ENCODE peak calls at places on chromosomes 6 and 20, in five cellular contexts. O is AG09309; P is fibroblast of mammary gland; S is H7; Z is naive thymus-derived CD4-positive, alpha-beta T cell. T is an unnamed sample.

GRCh38 chr6:101013612-101014195 is 132.6 kb upstream of the ASCC3 start:
- DNase-seq in O (no peak), P (peak; percentile 2), S (no peak), Z (no peak), T (peak; percentile 33)

GRCh38 chr20:37327748-37328147 is 18.2 kb upstream of the SRC start:
- DNase-seq in O (peak; percentile 79), P (peak; percentile 96), S (no peak), Z (no peak), T (no peak)

GRCh38 chr6:139743629-139744028 is 369.2 kb upstream of the CITED2 start:
- DNase-seq in O (peak; percentile 88), P (peak; percentile 95), S (no peak), Z (no peak), T (peak; percentile 96)

GRCh38 chr20:17662333-17663039 is 19.6 kb downstream of the RRBP1 start:
- DNase-seq in O (no peak), P (peak; percentile 98), S (no peak), Z (no peak), T (no peak)

GRCh38 chr6:122778334-122778733 is 1.2 kb upstream of the FABP7 start:
- DNase-seq in O (no peak), P (no peak), S (no peak), Z (no peak), T (no peak)

GRCh38 chr6:75842191-75842590 is 93.2 kb downstream of the MYO6 start:
- DNase-seq in O (no peak), P (no peak), S (no peak), Z (no peak), T (no peak)

GRCh38 chr20:39751557-39752137 is 789.5 kb downstream of the DHX35 start:
- DNase-seq in O (no peak), P (no peak), S (no peak), Z (no peak), T (no peak)

GRCh38 chr6:259901-260508 is 32.3 kb upstream of the DUSP22 start:
- DNase-seq in O (no peak), P (no peak), S (no peak), Z (no peak), T (no peak)

GRCh38 chr20:11205769-11206362 is 532.1 kb upstream of the JAG1 start:
- DNase-seq in O (no peak), P (no peak), S (no peak), Z (no peak), T (no peak)

GRCh38 chr6:47302043-47302442 is 7.7 kb downstream of the TNFRSF21 start:
- DNase-seq in O (no peak), P (no peak), S (no peak), Z (no peak), T (no peak)

GRCh38 chr20:37651932-37652331 is 41.9 kb upstream of the CTNNBL1 start:
- DNase-seq in O (no peak), P (peak; percentile 22), S (peak; percentile 80), Z (no peak), T (peak; percentile 18)

GRCh38 chr20:58891686-58892125 is 39.2 kb downstream of the GNAS start:
- DNase-seq in O (no peak), P (peak; percentile 33), S (peak; percentile 89), Z (no peak), T (no peak)

GRCh38 chr20:32479697-32480140 is 105.4 kb downstream of the NOL4L start:
- DNase-seq in O (no peak), P (no peak), S (peak; percentile 30), Z (no peak), T (no peak)

GRCh38 chr6:140897804-140898573 is 1234.7 kb upstream of the GJE1 start:
- DNase-seq in O (no peak), P (no peak), S (no peak), Z (no peak), T (no peak)

GRCh38 chr6:41191569-41191968 is 9.4 kb downstream of the TREML2 start:
- DNase-seq in O (no peak), P (peak; percentile 20), S (peak; percentile 90), Z (peak; percentile 38), T (no peak)

DNA sequence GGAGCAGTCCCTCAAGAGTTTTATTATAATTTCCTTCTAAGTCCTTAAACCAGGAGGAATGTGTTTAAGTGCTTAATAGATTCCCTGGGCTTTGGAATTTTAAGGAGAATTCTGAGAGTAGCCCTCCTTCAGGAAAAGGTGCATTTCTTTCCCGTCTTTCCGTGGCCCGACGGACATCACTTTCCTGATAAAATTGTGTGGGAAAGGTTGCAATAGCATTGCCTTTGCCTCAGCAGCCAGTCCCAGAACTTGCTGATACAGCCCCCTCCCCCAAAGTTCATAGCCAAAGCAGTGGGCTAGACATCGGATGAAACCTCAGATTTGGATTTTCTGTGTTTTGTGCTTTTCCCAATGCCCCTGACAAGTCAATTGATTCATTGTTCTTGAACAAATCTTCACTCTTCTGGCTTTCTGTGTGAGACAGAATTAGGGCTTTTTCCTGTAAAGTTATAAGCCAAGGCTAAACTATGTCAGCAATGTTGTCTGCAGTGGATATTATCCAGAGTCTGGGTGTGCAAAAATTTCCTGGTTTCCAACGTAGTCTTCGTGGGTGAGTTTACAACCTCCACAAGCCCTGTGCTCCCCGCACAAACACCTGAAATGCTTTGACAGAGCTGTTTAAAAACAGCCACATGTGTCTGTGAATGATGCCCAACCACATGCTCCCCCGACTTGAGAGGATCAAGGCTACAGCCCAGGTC is 1.0 kb upstream of the SMOC2 start:
- DNase-seq in O (no peak), P (no peak), S (peak; percentile 18), Z (no peak), T (no peak)
- H3K4me3 ChIP-seq in O (no peak overlapping the region), P (no peak overlapping the region), S (no peak overlapping the region), Z (no peak overlapping the region), T (no peak overlapping the region)

GRCh38 chr20:3808544-3808943 is 11.8 kb upstream of the AP5S1 start:
- DNase-seq in O (no peak), P (no peak), S (no peak), Z (no peak), T (no peak)

GRCh38 chr20:3804781-3805180 is 8.7 kb downstream of the CDC25B start:
- DNase-seq in O (no peak), P (no peak), S (no peak), Z (no peak), T (no peak)

GRCh38 chr20:3811421-3812258 is 8.7 kb upstream of the AP5S1 start:
- DNase-seq in O (peak; percentile 98), P (peak; percentile 100), S (peak; percentile 59), Z (peak; percentile 79), T (peak; percentile 97)

GRCh38 chr20:3805594-3806264 is 9.6 kb downstream of the CDC25B start:
- DNase-seq in O (no peak), P (peak; percentile 83), S (no peak), Z (no peak), T (peak; percentile 64)

DNA sequence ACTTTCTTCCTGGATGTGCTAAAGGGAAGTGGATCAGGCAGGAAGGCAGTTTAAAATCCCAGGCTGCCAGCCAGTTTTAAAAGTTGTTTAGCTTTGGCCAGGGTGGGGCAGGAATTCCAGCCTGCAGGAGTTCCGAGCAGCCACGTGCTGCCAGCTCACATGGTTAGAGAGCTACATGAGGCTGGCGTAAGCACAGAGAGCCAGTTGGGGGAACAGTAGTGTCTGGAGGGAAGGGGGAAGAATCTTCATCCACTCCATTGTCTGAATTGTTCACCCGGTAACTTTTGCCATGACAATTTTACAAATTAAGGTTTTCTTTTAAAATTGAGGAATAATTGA is 12.0 kb downstream of the CDC25B start:
- DNase-seq in O (peak; percentile 84), P (peak; percentile 99), S (no peak), Z (no peak), T (peak; percentile 87)
- H3K4me3 ChIP-seq in O (no peak overlapping the region), P (no peak overlapping the region), S (no peak overlapping the region), Z (no peak overlapping the region), T (no peak overlapping the region)

DNA sequence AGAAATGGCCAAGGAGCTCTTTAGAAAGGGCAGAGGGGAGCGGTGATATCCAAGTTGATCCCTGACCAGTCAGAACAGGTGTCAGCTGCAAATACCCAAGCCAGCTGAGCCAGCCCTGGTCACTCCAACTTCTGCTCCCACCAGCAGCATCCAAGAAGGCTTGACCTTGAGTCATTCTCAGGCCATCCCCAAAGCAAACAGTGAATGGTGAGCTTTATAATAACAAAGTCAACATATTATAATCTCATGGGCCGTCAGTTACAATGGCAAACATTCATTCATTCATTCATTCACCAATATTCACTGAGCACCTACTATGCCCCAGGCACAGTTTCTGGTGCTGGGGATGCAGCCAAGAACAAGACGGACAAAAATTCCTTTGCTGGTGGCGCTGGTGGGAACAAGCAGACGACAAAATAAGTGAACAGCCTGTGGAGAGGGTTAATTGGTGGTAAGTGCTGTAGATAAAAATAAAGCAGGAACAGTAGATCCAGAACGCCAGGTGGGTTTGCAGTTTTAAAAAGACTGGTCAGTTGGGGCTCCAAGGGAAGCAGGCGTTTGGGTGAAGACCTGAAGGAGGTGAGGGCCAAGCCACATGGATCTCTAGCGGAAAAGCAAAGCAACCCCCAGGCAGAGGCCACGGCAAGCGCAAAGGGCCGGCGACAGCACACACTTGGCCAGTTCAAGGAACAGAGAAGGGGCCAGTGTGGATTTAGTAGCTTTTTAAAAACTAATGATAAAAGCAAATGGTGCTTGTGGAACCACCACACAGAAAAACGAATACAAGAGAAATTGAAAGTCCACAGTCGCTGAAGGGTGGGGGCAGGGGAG is 131.8 kb upstream of the PTPN1 start:
- DNase-seq in O (no peak), P (peak; percentile 17), S (no peak), Z (no peak), T (no peak)
- H3K4me3 ChIP-seq in O (no peak overlapping the region), P (no peak overlapping the region), S (no peak overlapping the region), Z (no peak overlapping the region), T (no peak overlapping the region)

GRCh38 chr6:7691021-7691420 is 34.9 kb upstream of the BMP6 start:
- DNase-seq in O (no peak), P (no peak), S (no peak), Z (no peak), T (peak; percentile 49)

GRCh38 chr6:7691675-7692452 is 34.0 kb upstream of the BMP6 start:
- DNase-seq in O (peak; percentile 31), P (peak; percentile 77), S (no peak), Z (no peak), T (peak; percentile 93)

GRCh38 chr6:7696061-7696460 is 29.8 kb upstream of the BMP6 start:
- DNase-seq in O (no peak), P (no peak), S (no peak), Z (no peak), T (no peak)

GRCh38 chr6:7693827-7694226 is 32.1 kb upstream of the BMP6 start:
- DNase-seq in O (no peak), P (no peak), S (no peak), Z (no peak), T (no peak)

DNA sequence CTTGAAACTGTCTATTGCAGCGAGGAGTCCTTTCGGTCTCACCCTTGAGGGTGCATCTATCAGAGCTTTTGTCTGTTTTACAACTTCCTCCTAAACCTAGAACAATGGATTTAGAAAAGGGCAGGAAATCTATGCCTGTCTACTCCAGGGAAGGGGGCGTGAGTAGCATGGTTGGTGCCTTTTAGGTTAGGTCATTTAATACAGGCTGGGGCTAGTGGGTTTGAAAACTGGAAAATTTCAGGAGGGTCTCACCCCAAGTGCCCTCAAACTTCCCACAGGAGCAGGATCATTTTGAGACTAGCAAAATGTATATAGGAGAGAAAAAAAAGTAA is 33.5 kb upstream of the BMP6 start:
- DNase-seq in O (no peak), P (no peak), S (no peak), Z (no peak), T (no peak)
- H3K4me3 ChIP-seq in O (peak overlapping the region; percentile 12), P (no peak overlapping the region), S (no peak overlapping the region), Z (no peak overlapping the region), T (no peak overlapping the region)

T was measured in bronchial epithelial cell.